ENCODE peak calls at places on chromosomes 4 and X, in seven cellular contexts. M is HepG2, Q is tibial artery, D is fibroblast of lung, N is mammary epithelial cell, A is cardiac muscle cell, F is transverse colon. S is an unnamed sample.

GRCh38 chr4:146577111-146577510 is 55.4 kb upstream of the SLC10A7 start:
- DNase-seq in M (no peak), Q (no peak), D (peak; percentile 35), N (no peak), A (peak; percentile 7), F (no peak), S (no peak)

GRCh38 chrX:30577362-30577961 is at the start of gene TASL:
- DNase-seq in M (no peak), Q (no peak), D (no peak), N (no peak), A (no peak), F (peak; percentile 23), S (no peak)

GRCh38 chrX:39904816-39905474 is 192.8 kb downstream of the BCOR start:
- DNase-seq in M (no peak), Q (no peak), D (peak; percentile 8), N (no peak), A (no peak), F (no peak), S (no peak)

GRCh38 chr4:47945930-47946726 is 31.7 kb upstream of the NFXL1 start:
- DNase-seq in M (no peak), Q (no peak), D (no peak), N (no peak), A (no peak), F (no peak), S (no peak)

GRCh38 chr4:13888112-13888511 is 260.6 kb upstream of the BOD1L1 start:
- DNase-seq in M (no peak), Q (no peak), D (peak; percentile 93), N (peak; percentile 76), A (peak; percentile 91), F (no peak), S (no peak)

GRCh38 chr4:3009422-3009821 is 46.1 kb downstream of the GRK4 start:
- DNase-seq in M (peak; percentile 84), Q (no peak), D (peak; percentile 15), N (peak; percentile 65), A (peak; percentile 10), F (no peak), S (no peak)

GRCh38 chr4:67915400-67915966 is 31.7 kb upstream of the TMPRSS11D start:
- DNase-seq in M (no peak), Q (no peak), D (no peak), N (no peak), A (no peak), F (no peak), S (no peak)

GRCh38 chr4:56434599-56435000 is 815 bp downstream of the PPAT start:
- DNase-seq in M (no peak), Q (no peak), D (peak; percentile 74), N (no peak), A (peak; percentile 78), F (no peak), S (no peak)

GRCh38 chr4:173288296-173288695 is 45.9 kb downstream of the HMGB2 start:
- DNase-seq in M (peak; percentile 60), Q (peak; percentile 80), D (peak; percentile 40), N (peak; percentile 52), A (peak; percentile 84), F (peak; percentile 70), S (peak; percentile 34)

DNA sequence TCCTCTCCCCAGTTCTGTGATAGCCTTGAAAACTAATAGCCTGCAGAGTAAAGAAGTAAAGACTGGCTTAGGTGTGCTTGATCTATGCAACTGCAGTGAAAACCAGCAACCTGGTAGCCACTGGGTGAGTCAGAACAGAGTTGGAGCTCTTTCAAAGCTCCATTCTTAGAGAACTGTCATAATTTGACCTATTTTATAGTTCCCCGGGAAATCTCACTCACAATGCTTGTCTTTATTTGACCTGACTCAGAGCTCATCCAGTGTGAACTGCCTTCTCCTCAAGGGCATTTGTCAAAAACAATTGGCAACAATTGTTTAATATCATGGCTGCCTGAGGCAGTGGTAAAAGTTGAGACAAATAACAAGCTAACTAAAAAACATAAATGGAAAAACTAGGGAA is 213.0 kb upstream of the NHS start:
- DNase-seq in M (no peak), Q (no peak), D (no peak), N (peak; percentile 58), A (no peak), F (no peak), S (no peak)
- H3K9me3 ChIP-seq in M (no peaks in the 10 kb centered on the region), Q (peaks cover 32% of the 10 kb centered on the region), D (no peaks in the 10 kb centered on the region), N (peaks cover 7% of the 10 kb centered on the region), A (peaks cover 6% of the 10 kb centered on the region), F (no peaks in the 10 kb centered on the region), S (peaks cover 36% of the 10 kb centered on the region)

GRCh38 chrX:19334945-19335626 is 8.6 kb upstream of the PDHA1 start:
- DNase-seq in M (peak; percentile 75), Q (no peak), D (no peak), N (peak; percentile 5), A (peak; percentile 10), F (no peak), S (no peak)
- TF ChIP-seq CTCF in M (peak; percentile 60), Q (no peak), D (peak; percentile 18), N (peak; percentile 41), A (peak; percentile 13), F (no peak), S (no peak)

GRCh38 chrX:135449637-135450550 is 28.1 kb downstream of the SMIM10L2A start:
- DNase-seq in M (no peak), Q (no peak), D (no peak), N (no peak), A (no peak), F (no peak), S (no peak)

GRCh38 chrX:135453381-135453780 is 31.6 kb downstream of the SMIM10L2A start:
- DNase-seq in M (no peak), Q (no peak), D (no peak), N (no peak), A (no peak), F (no peak), S (no peak)

DNA sequence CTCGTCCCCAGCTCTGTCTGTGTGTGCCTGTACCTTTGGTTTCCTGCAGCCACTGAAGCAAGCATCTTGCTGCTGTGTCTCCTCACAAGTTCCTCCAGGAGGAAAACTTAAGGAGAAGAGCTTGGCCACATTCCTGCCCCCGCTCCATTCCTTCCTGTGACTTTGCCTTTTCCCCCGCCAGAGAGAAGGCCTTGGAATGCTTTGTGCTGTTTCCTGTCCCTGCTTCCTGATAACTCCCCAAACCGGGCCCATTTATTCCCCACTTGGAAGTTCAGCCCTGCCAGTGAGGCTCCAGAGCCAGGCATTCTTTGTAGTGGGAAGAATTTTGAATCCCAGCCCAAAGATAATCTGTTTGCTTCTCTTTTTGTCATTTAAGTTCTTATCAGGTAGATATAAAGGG is 33.1 kb downstream of the SMIM10L2A start:
- DNase-seq in M (no peak), Q (no peak), D (no peak), N (no peak), A (peak; percentile 13), F (no peak), S (no peak)
- H3K9me3 ChIP-seq in M (no peaks in the 10 kb centered on the region), Q (peaks cover 10% of the 10 kb centered on the region), D (no peaks in the 10 kb centered on the region), N (no peaks in the 10 kb centered on the region), A (no peaks in the 10 kb centered on the region), F (no peaks in the 10 kb centered on the region), S (peaks cover 18% of the 10 kb centered on the region)

DNA sequence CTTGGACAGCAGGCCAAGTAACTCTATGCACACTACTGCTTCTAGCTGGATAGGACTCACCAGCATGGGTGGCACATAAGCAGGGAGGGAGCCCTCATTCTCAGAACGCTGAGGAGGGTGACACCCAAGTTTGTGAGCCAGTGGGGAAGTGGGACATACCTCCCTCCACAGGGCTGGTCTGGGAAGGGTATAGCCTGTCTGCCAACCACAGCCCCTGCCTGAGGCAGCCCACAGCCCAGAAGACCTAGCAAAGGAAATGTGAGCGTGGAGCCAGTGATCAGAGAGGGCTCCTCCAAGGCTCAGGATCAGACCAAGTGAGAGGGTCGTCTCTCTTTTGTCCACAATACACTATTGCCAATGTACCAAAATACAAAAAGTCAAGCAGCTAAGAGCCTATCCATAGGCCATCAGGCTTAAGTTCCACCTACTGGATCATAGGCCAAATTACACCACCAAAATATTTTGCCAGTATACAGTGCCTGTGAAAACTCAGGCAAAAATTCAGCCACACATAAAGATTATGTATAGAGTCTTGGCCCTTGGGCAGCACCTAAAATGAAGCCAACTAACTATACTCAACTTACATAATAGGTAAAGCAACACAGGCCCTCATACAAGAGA is 1203.1 kb downstream of the PCDH18 start:
- DNase-seq in M (no peak), Q (no peak), D (no peak), N (peak; percentile 2), A (no peak), F (no peak), S (no peak)
- TF ChIP-seq CTCF in M (no peak), Q (no peak), D (no peak), N (peak; percentile 47), A (no peak), F (no peak), S (no peak)

GRCh38 chr4:175986-176385 is 51.7 kb downstream of the ZNF718 start:
- DNase-seq in M (no peak), Q (no peak), D (no peak), N (no peak), A (no peak), F (no peak), S (no peak)
- H3K9me3 ChIP-seq in M (peaks cover 96% of the 10 kb centered on the region), Q (peaks cover 88% of the 10 kb centered on the region), D (no peaks in the 10 kb centered on the region), N (peaks cover 33% of the 10 kb centered on the region), A (peaks cover 5% of the 10 kb centered on the region), F (peaks cover 99% of the 10 kb centered on the region), S (peaks cover 100% of the 10 kb centered on the region)

GRCh38 chr4:121277194-121278105 is 103.4 kb downstream of the QRFPR start:
- DNase-seq in M (peak; percentile 27), Q (no peak), D (no peak), N (peak; percentile 11), A (no peak), F (peak; percentile 16), S (no peak)
- TF ChIP-seq CTCF in M (peak; percentile 46), Q (no peak), D (peak; percentile 2), N (peak; percentile 16), A (no peak), F (no peak), S (peak; percentile 40)

GRCh38 chrX:144709841-144710240 is 537.5 kb upstream of the SPANXN1 start:
- DNase-seq in M (no peak), Q (no peak), D (no peak), N (no peak), A (no peak), F (no peak), S (no peak)
- H3K9me3 ChIP-seq in M (peaks cover 15% of the 10 kb centered on the region), Q (no peaks in the 10 kb centered on the region), D (no peaks in the 10 kb centered on the region), N (peaks cover 3% of the 10 kb centered on the region), A (no peaks in the 10 kb centered on the region), F (no peaks in the 10 kb centered on the region), S (no peaks in the 10 kb centered on the region)